ENCODE peak calls at places on chromosomes 5 and 9, in five cellular contexts. H, C, I, B and Z are unnamed samples. For H3K4me1, the result is how much of the 10 kb centered on the place peaks cover.

GRCh38 chr5:172765766-172766286 is 5.2 kb downstream of the DUSP1 start:
- DNase-seq in H (no peak), C (no peak), I (peak), B (peak), Z (no peak)

GRCh38 chr5:41788800-41789395 is 81.3 kb downstream of the OXCT1 start:
- DNase-seq in H (no peak), C (no peak), I (peak), B (peak), Z (no peak)

GRCh38 chr5:133912951-133913350 is 55.5 kb downstream of the C5orf15 start:
- DNase-seq in H (no peak), C (no peak), I (no peak), B (no peak), Z (no peak)

GRCh38 chr9:137021979-137022619 is 5.9 kb downstream of the ABCA2 start:
- DNase-seq in H (peak), C (peak), I (peak), B (peak), Z (no peak)

GRCh38 chr9:117076571-117077300 is 338.1 kb downstream of the ASTN2 start:
- DNase-seq in H (no peak), C (no peak), I (no peak), B (no peak), Z (no peak)

GRCh38 chr5:33817301-33817700 is 74.5 kb downstream of the ADAMTS12 start:
- DNase-seq in H (no peak), C (no peak), I (no peak), B (no peak), Z (no peak)

GRCh38 chr9:97501972-97502221 is 431 bp downstream of the TMOD1 start:
- DNase-seq in H (no peak), C (no peak), I (no peak), B (no peak), Z (no peak)

GRCh38 chr5:127785098-127785927 is 82.1 kb downstream of the CCDC192 start:
- DNase-seq in H (no peak), C (no peak), I (peak), B (peak), Z (no peak)

GRCh38 chr9:127970401-127971313 is 10.1 kb downstream of the EEIG1 start:
- DNase-seq in H (no peak), C (no peak), I (no peak), B (no peak), Z (no peak)

GRCh38 chr5:131684595-131684994 is 49.6 kb upstream of the RAPGEF6 start:
- DNase-seq in H (no peak), C (no peak), I (no peak), B (no peak), Z (no peak)

GRCh38 chr5:150289551-150290390 is at the start of gene CAMK2A:
- DNase-seq in H (peak), C (peak), I (no peak), B (no peak), Z (peak)

GRCh38 chr5:138463335-138464017 is 1.8 kb upstream of the EGR1 start:
- DNase-seq in H (no peak), C (no peak), I (no peak), B (no peak), Z (no peak)

GRCh38 chr5:66553368-66553912 is 42.8 kb upstream of the MAST4 start:
- DNase-seq in H (no peak), C (no peak), I (no peak), B (no peak), Z (no peak)

GRCh38 chr5:93794954-93795353 is 53.6 kb upstream of the POU5F2 start:
- DNase-seq in H (no peak), C (no peak), I (no peak), B (no peak), Z (no peak)

GRCh38 chr9:72917892-72918509 is 34.9 kb downstream of the ALDH1A1 start:
- DNase-seq in H (no peak), C (no peak), I (no peak), B (no peak), Z (no peak)

GRCh38 chr5:68214472-68215207 is 916 bp upstream of the PIK3R1 start:
- DNase-seq in H (no peak), C (no peak), I (no peak), B (peak), Z (no peak)

GRCh38 chr5:139104577-139105271 is 93.4 kb downstream of the SIL1 start:
- DNase-seq in H (peak), C (no peak), I (peak), B (no peak), Z (no peak)

GRCh38 chr5:7415123-7415522 is 19.2 kb downstream of the ADCY2 start:
- DNase-seq in H (no peak), C (no peak), I (no peak), B (no peak), Z (no peak)

GRCh38 chr9:135034106-135034505 is 53.4 kb upstream of the OLFM1 start:
- DNase-seq in H (peak), C (no peak), I (no peak), B (no peak), Z (no peak)

GRCh38 chr9:97419315-97419867 is 7.5 kb downstream of the TDRD7 start:
- DNase-seq in H (no peak), C (no peak), I (peak), B (peak), Z (no peak)

GRCh38 chr9:91682806-91683205 is 259.2 kb upstream of the NFIL3 start:
- DNase-seq in H (no peak), C (no peak), I (peak), B (peak), Z (no peak)

GRCh38 chr5:131303537-131303936 is 39.7 kb downstream of the CDC42SE2 start:
- DNase-seq in H (no peak), C (no peak), I (peak), B (peak), Z (no peak)

GRCh38 chr9:129391215-129391614 is 213.2 kb upstream of the IER5L start:
- DNase-seq in H (no peak), C (no peak), I (no peak), B (no peak), Z (no peak)

GRCh38 chr5:98624145-98624880 is 149.2 kb upstream of the RGMB start:
- DNase-seq in H (no peak), C (no peak), I (peak), B (no peak), Z (no peak)

GRCh38 chr5:74240783-74241750 is 399.5 kb downstream of the ENC1 start:
- DNase-seq in H (no peak), C (no peak), I (no peak), B (peak), Z (no peak)

GRCh38 chr9:99093492-99093791 is 11.5 kb upstream of the TGFBR1 start:
- DNase-seq in H (no peak), C (no peak), I (no peak), B (no peak), Z (no peak)

GRCh38 chr5:140345919-140346347 is 470 bp downstream of the HBEGF start:
- DNase-seq in H (peak), C (no peak), I (peak), B (peak), Z (no peak)

GRCh38 chr9:36999728-37000333 is 34.2 kb downstream of the PAX5 start:
- DNase-seq in H (no peak), C (no peak), I (no peak), B (no peak), Z (no peak)

GRCh38 chr5:179222246-179223017 is 122.8 kb downstream of the ADAMTS2 start:
- DNase-seq in H (no peak), C (no peak), I (no peak), B (no peak), Z (no peak)

GRCh38 chr9:135249711-135250110 is 162.2 kb downstream of the OLFM1 start:
- DNase-seq in H (no peak), C (no peak), I (no peak), B (no peak), Z (no peak)

DNA sequence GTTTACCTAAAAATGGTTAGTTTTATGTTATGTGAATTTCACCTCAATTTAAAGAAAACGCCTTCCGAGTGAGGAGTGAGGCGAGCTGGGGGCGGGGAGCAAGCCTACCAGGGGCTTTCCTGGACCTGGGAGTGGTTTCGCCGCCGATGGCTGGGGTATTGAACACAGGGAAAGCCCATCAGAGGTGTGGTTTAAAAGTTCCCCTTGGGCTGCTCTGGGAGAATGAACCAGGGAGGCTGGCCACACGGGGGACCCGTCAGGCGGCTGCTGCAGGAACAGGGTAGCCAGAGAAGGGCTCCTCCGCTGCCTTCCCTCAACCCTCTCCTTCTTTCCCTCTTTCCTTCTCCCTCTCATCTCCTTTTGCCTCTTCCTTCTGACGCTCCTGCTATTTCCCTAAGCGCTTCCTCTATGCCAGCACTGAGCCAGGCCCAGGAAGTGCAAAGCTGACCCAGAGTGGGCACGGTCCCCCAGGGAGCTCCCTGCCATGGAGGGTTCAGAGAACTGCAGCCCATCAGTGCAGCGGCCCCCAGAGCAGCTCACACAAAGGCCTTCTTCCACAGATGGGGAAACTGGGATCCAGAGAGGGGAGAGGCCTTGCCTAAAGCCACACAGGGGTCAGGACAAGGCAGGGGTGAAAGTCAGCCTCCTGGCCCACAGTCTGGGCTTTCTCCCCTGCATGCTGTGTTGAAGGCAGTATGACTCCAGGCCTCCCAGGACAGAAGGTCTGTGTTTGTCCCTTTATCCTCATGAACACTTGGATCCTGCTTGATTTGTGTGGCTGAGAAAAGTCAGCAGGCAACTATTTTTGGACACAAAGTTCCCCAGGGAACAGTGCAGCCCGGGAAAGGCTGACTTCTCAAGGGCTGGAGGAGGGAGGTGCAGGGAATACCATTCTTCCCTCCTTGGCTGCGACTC is 4.6 kb downstream of the AKNA start:
- DNase-seq in H (peak), C (peak), I (peak), B (peak), Z (no peak)
- H3K4me1 ChIP-seq in H (under half), C (under half), I (under half), B (under half), Z (under half)

GRCh38 chr5:78649220-78649700 is 688 bp upstream of the LHFPL2 start:
- DNase-seq in H (no peak), C (no peak), I (no peak), B (peak), Z (no peak)

GRCh38 chr5:78647411-78647818 is 1.2 kb downstream of the LHFPL2 start:
- DNase-seq in H (peak), C (no peak), I (peak), B (peak), Z (no peak)

GRCh38 chr5:78647838-78648358 is 674 bp downstream of the LHFPL2 start:
- DNase-seq in H (peak), C (no peak), I (peak), B (peak), Z (no peak)

GRCh38 chr5:78649816-78650561 is 1.4 kb upstream of the LHFPL2 start:
- DNase-seq in H (peak), C (peak), I (peak), B (peak), Z (no peak)

GRCh38 chr5:78648359-78649219 is at the start of gene LHFPL2:
- DNase-seq in H (peak), C (peak), I (peak), B (peak), Z (peak)
- H2BK15ac ChIP-seq in H (no peak), C (no peak), I (peak), B (peak), Z (peak)

GRCh38 chr5:177469750-177470525 is 3.5 kb downstream of the DBN1 start:
- DNase-seq in H (no peak), C (no peak), I (no peak), B (no peak), Z (no peak)

GRCh38 chr5:177470759-177471536 is 2.5 kb downstream of the DBN1 start:
- DNase-seq in H (no peak), C (no peak), I (no peak), B (peak), Z (no peak)

GRCh38 chr5:177467436-177467835 is 6.0 kb downstream of the DBN1 start:
- DNase-seq in H (no peak), C (no peak), I (no peak), B (no peak), Z (no peak)

GRCh38 chr5:177468329-177469058 is 4.9 kb downstream of the DBN1 start:
- DNase-seq in H (no peak), C (no peak), I (peak), B (no peak), Z (no peak)

GRCh38 chr5:177469061-177469628 is 4.3 kb downstream of the DBN1 start:
- DNase-seq in H (peak), C (peak), I (no peak), B (peak), Z (no peak)
- H2AFZ ChIP-seq in H (no peak), C (no peak), I (peak), B (no peak), Z (no peak)

GRCh38 chr9:35519697-35520403 is 29.9 kb downstream of the RUSC2 start:
- DNase-seq in H (no peak), C (no peak), I (no peak), B (no peak), Z (no peak)
- H3K4me1 ChIP-seq in H (under half), C (under half), I (under half), B (under half), Z (under half)

GRCh38 chr9:6779417-6780241 is 21.9 kb downstream of the KDM4C start:
- DNase-seq in H (no peak), C (no peak), I (peak), B (peak), Z (no peak)

GRCh38 chr9:6782378-6782777 is 24.6 kb downstream of the KDM4C start:
- DNase-seq in H (no peak), C (no peak), I (no peak), B (no peak), Z (no peak)

GRCh38 chr9:6782981-6783380 is 25.2 kb downstream of the KDM4C start:
- DNase-seq in H (no peak), C (no peak), I (no peak), B (no peak), Z (no peak)

GRCh38 chr9:6780690-6781089 is 22.9 kb downstream of the KDM4C start:
- DNase-seq in H (no peak), C (no peak), I (peak), B (no peak), Z (no peak)

GRCh38 chr9:6781476-6781875 is 23.7 kb downstream of the KDM4C start:
- DNase-seq in H (no peak), C (no peak), I (peak), B (no peak), Z (no peak)
- H2BK15ac ChIP-seq in H (no peak), C (no peak), I (no peak), B (no peak), Z (no peak)

GRCh38 chr5:112594941-112595340 is 142.7 kb upstream of the APC start:
- DNase-seq in H (no peak), C (no peak), I (no peak), B (no peak), Z (no peak)
- H2AFZ ChIP-seq in H (no peak), C (no peak), I (no peak), B (no peak), Z (no peak)